ENCODE peak calls at places on chromosomes 2 and 18, in five cellular contexts. X is HS-5; M is stimulated activated CD4-positive, alpha-beta T cell treated with anti-CD3 and anti-CD28 coated beads, Interleukin-4, amount 100 ng/mL, for 24 hours; Q is H54; H is HTR-8/SVneo. L is an unnamed sample.

GRCh38 chr2:191359186-191359585 is 114.0 kb downstream of the MYO1B start:
- DNase-seq in X (no peak), H (no peak), Q (no peak), M (no peak), L (no peak)

GRCh38 chr2:101121174-101121573 is 30.0 kb downstream of the TBC1D8 start:
- DNase-seq in H (no peak), M (no peak), Q (no peak), X (no peak), L (no peak)

GRCh38 chr18:5518899-5519371 is 24.9 kb downstream of the EPB41L3 start:
- DNase-seq in H (peak; percentile 17), X (no peak), Q (no peak), M (no peak), L (no peak)

GRCh38 chr2:59032469-59032868 is 791.3 kb upstream of the FANCL start:
- DNase-seq in Q (no peak), X (no peak), H (no peak), M (no peak), L (no peak)

GRCh38 chr2:118940486-118941120 is 1.4 kb upstream of the MARCO start:
- DNase-seq in X (no peak), Q (no peak), H (no peak), M (no peak), L (no peak)

GRCh38 chr2:54605836-54606235 is 117.6 kb upstream of the EML6 start:
- DNase-seq in H (no peak), X (no peak), Q (no peak), M (no peak), L (no peak)

GRCh38 chr2:68362069-68362468 is 3.0 kb upstream of the PLEK start:
- DNase-seq in Q (peak; percentile 33), M (peak; percentile 85), X (peak; percentile 24), H (peak; percentile 75), L (peak; percentile 71)

GRCh38 chr2:215454519-215454918 is 18.7 kb upstream of the FN1 start:
- DNase-seq in H (peak; percentile 38), M (no peak), Q (no peak), X (no peak), L (no peak)

GRCh38 chr2:120287183-120288015 is 34.7 kb downstream of the RALB start:
- DNase-seq in X (peak; percentile 92), Q (peak; percentile 66), M (peak; percentile 40), H (peak; percentile 26), L (peak; percentile 48)

GRCh38 chr2:191013617-191013875 is 425 bp downstream of the STAT1 start:
- DNase-seq in H (no peak), M (no peak), X (peak; percentile 18), Q (no peak), L (no peak)